ENCODE peak calls at places on chromosomes 11 and 22, in six cellular contexts. H is mesenchymal stem cell, B is H9, A is mesendoderm, R is trophoblast cell, D is IMR-90. P is an unnamed sample.

GRCh38 chr11:10459029-10459970 is 4.2 kb downstream of the AMPD3 start:
- DNase-seq in A (peak; percentile 16), H (peak; percentile 60), R (no peak), D (no peak), B (peak; percentile 28), P (no peak)

GRCh38 chr11:128327274-128327673 is 260.1 kb downstream of the ETS1 start:
- DNase-seq in H (no peak), D (no peak), B (no peak), A (no peak), R (no peak), P (no peak)

GRCh38 chr11:56783448-56784041 is 35.0 kb upstream of the OR9G4 start:
- DNase-seq in H (peak; percentile 31), R (no peak), D (peak; percentile 54), A (peak; percentile 65), B (no peak), P (peak; percentile 61)

GRCh38 chr11:17985517-17985916 is 27.3 kb downstream of the SERGEF start:
- DNase-seq in R (no peak), D (peak; percentile 51), A (no peak), H (no peak), B (no peak), P (no peak)

GRCh38 chr22:48696371-48696770 is 1131.3 kb downstream of the BRD1 start:
- DNase-seq in R (no peak), H (no peak), D (no peak), A (no peak), B (no peak), P (no peak)

GRCh38 chr11:63747006-63747405 is 21.6 kb downstream of the ZFTA start:
- DNase-seq in B (no peak), A (no peak), D (peak; percentile 69), H (no peak), R (no peak), P (no peak)

GRCh38 chr11:104098555-104098954 is 62.1 kb downstream of the DDI1 start:
- DNase-seq in R (no peak), A (no peak), H (no peak), B (no peak), D (peak; percentile 26), P (no peak)

GRCh38 chr22:20776624-20777405 is 2.9 kb downstream of the SERPIND1 start:
- DNase-seq in H (no peak), R (no peak), D (no peak), A (no peak), B (no peak), P (no peak)

GRCh38 chr22:40766956-40767355 is 52.2 kb downstream of the SLC25A17 start:
- DNase-seq in D (no peak), A (no peak), R (no peak), B (no peak), H (no peak), P (no peak)

GRCh38 chr11:86805873-86806310 is 5.5 kb downstream of the PRSS23 start:
- DNase-seq in D (no peak), R (no peak), B (no peak), H (no peak), A (no peak), P (no peak)

GRCh38 chr11:15035283-15035682 is 38.1 kb upstream of the CALCB start:
- DNase-seq in R (no peak), A (peak; percentile 55), B (peak; percentile 84), D (no peak), H (no peak), P (no peak)

GRCh38 chr11:45896392-45897068 is 10.5 kb downstream of the FREY1 start:
- DNase-seq in D (no peak), A (peak; percentile 55), H (no peak), B (peak; percentile 82), R (no peak), P (peak; percentile 48)

GRCh38 chr11:26841818-26842457 is 120.1 kb upstream of the SLC5A12 start:
- DNase-seq in D (peak; percentile 60), A (no peak), R (no peak), B (no peak), H (peak; percentile 64), P (no peak)

GRCh38 chr11:61919113-61919840 is 1.9 kb upstream of the RAB3IL1 start:
- DNase-seq in R (no peak), A (no peak), H (no peak), B (no peak), D (no peak), P (no peak)

GRCh38 chr22:27312567-27313507 is 488.7 kb downstream of the MN1 start:
- DNase-seq in R (no peak), B (no peak), A (peak; percentile 16), D (no peak), H (no peak), P (no peak)

GRCh38 chr22:39176067-39176621 is 23.7 kb upstream of the CBX7 start:
- DNase-seq in H (peak; percentile 80), A (peak; percentile 90), D (peak; percentile 58), B (peak; percentile 88), R (peak; percentile 67), P (peak; percentile 69)

GRCh38 chr11:61526956-61527731 is 18.6 kb downstream of the LRRC10B start:
- DNase-seq in A (peak; percentile 47), B (no peak), R (no peak), H (no peak), D (no peak), P (no peak)

GRCh38 chr11:59818572-59818971 is 8.0 kb upstream of the MRPL16 start:
- DNase-seq in D (no peak), H (no peak), B (no peak), R (no peak), A (no peak), P (no peak)

GRCh38 chr22:26892401-26893033 is 235.1 kb downstream of the MIAT start:
- DNase-seq in D (no peak), R (no peak), B (peak; percentile 25), H (peak; percentile 76), A (no peak), P (no peak)

GRCh38 chr11:112366777-112367176 is 106.1 kb upstream of the PLET1 start:
- DNase-seq in R (no peak), A (no peak), H (peak; percentile 87), D (peak; percentile 80), B (no peak), P (no peak)

GRCh38 chr11:68262544-68262827 is 9.3 kb downstream of the C11orf24 start:
- DNase-seq in A (no peak), D (no peak), B (peak; percentile 22), H (no peak), R (no peak), P (no peak)

GRCh38 chr11:68264741-68265540 is 6.8 kb downstream of the C11orf24 start:
- DNase-seq in R (no peak), D (no peak), A (no peak), B (peak; percentile 5), H (no peak), P (no peak)

GRCh38 chr11:68261749-68262543 is 9.8 kb downstream of the C11orf24 start:
- DNase-seq in H (no peak), A (no peak), R (no peak), D (no peak), B (peak; percentile 15), P (no peak)

GRCh38 chr11:68264244-68264643 is 7.5 kb downstream of the C11orf24 start:
- DNase-seq in D (no peak), A (no peak), H (no peak), B (peak; percentile 6), R (no peak), P (no peak)

GRCh38 chr11:68263444-68264035 is 8.2 kb downstream of the C11orf24 start:
- DNase-seq in A (no peak), B (peak; percentile 6), D (no peak), R (no peak), H (no peak), P (no peak)
- H2BK120ac ChIP-seq in A (no peak overlapping the region), B (no peak overlapping the region), D (no peak overlapping the region), R (no peak overlapping the region), H (no peak overlapping the region), P (no peak overlapping the region)

DNA sequence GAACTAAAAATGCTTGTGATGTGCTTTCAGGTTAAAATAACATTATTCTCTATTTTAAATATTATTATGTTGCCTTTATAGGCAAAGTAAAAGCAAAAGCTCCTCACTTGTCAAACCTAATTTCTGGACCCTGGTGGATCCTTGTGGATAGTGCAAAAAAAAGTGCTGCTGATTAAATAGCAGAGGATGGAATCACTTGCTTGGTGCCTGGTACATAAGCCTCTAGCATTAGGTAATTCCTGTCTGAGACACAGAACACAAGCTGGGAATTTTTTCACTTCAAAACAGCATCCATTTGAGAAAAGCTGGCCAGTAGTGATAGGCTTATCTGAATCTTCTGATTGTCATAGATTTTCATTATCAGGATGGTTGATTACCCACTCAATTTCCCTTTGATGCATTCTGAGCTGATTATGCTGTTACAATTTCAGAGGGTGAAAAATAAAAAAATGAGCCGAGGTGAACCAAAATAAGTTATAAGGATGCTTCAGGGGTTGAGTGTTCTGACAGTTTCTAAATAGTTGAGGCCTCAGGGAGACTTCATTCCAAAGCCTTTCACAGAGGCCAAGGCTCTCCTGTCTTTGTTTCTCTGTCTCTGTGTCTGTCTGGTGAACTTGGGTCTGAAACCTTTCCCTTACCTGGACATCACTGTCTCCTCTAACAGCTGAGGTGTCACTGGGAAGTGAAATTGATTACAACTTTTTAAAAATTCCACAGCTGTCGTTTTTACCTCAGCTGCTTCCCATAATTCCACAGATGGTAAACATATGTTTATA is 242.8 kb downstream of the NELL1 start:
- DNase-seq in R (no peak), D (no peak), H (no peak), B (no peak), A (peak; percentile 27), P (no peak)
- H2BK120ac ChIP-seq in R (no peak overlapping the region), D (no peak overlapping the region), H (no peak overlapping the region), B (no peak overlapping the region), A (no peak overlapping the region), P (no peak overlapping the region)

DNA sequence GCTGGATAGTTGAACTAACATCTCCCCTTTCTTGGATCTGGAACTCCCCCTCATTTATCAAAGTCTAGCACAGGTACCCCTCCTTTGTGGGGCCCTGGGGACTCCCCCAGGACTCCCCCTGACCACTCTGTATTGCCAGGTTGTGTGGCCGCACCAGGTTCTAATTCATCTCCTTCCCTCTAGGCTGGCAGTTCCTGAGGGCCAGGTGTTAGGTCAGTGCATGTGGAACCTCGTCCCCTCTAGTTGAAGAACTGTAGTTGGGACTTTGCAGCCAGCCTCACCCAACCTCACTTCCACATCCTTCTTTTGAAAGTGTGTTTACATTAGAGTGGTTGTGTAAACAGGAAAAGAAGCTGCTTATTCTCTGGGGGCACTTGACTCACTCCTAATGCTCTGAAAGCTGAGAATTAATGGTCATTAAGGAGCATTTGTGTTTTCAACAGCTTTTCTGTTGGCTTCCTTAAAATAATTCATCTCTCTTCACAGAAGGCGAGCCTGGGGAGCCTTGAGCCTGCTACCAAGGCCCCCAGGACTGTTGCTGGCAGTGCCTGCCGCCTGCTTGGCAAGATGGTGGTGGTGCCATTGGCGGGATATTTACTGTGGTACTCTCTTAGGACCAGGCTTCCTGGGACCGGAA is 11.8 kb downstream of the UPB1 start:
- DNase-seq in H (peak; percentile 90), R (no peak), B (peak; percentile 50), A (no peak), D (peak; percentile 45), P (no peak)
- H2BK120ac ChIP-seq in H (no peak overlapping the region), R (no peak overlapping the region), B (no peak overlapping the region), A (no peak overlapping the region), D (no peak overlapping the region), P (no peak overlapping the region)

GRCh38 chr11:36109850-36110606 is 166.2 kb downstream of the LDLRAD3 start:
- DNase-seq in D (no peak), R (no peak), A (peak; percentile 74), H (no peak), B (peak; percentile 61), P (peak; percentile 76)

GRCh38 chr11:36105743-36106581 is 162.1 kb downstream of the LDLRAD3 start:
- DNase-seq in D (no peak), A (no peak), R (no peak), H (no peak), B (no peak), P (no peak)

GRCh38 chr11:36109499-36109849 is 165.6 kb downstream of the LDLRAD3 start:
- DNase-seq in H (no peak), A (no peak), D (no peak), B (no peak), R (no peak), P (no peak)

GRCh38 chr11:36110698-36111410 is 167.0 kb downstream of the LDLRAD3 start:
- DNase-seq in D (no peak), B (no peak), H (no peak), R (no peak), A (peak; percentile 68), P (no peak)

GRCh38 chr11:36108812-36109498 is 165.1 kb downstream of the LDLRAD3 start:
- DNase-seq in R (no peak), A (no peak), B (no peak), H (no peak), D (no peak), P (no peak)
- H2BK120ac ChIP-seq in R (no peak overlapping the region), A (no peak overlapping the region), B (no peak overlapping the region), H (no peak overlapping the region), D (no peak overlapping the region), P (peak overlapping the region; percentile 75)